ENCODE peak calls at places on chromosomes 5 and 9, in five cellular contexts. R is HepG2, Q is K562, J is A549, D is GM12878. S is an unnamed sample.

GRCh38 chr5:138470322-138471285 is 5.3 kb downstream of the EGR1 start:
- DNase-seq in R (no peak), Q (no peak), J (no peak), D (no peak), S (no peak)

GRCh38 chr5:139951296-139951924 is 91.7 kb downstream of the NRG2 start:
- DNase-seq in R (no peak), Q (no peak), J (no peak), D (no peak), S (no peak)

GRCh38 chr5:6362846-6363245 is 15.5 kb downstream of the MED10 start:
- DNase-seq in R (no peak), Q (no peak), J (no peak), D (no peak), S (no peak)

GRCh38 chr5:78243639-78244038 is 50.9 kb downstream of the AP3B1 start:
- DNase-seq in R (no peak), Q (no peak), J (no peak), D (no peak), S (no peak)

GRCh38 chr9:128644452-128644851 is 12.2 kb downstream of the DYNC2I2 start:
- DNase-seq in R (no peak), Q (no peak), J (no peak), D (no peak), S (no peak)

GRCh38 chr5:153147891-153148623 is 342.4 kb upstream of the GRIA1 start:
- DNase-seq in R (peak), Q (peak), J (peak), D (no peak), S (peak)

GRCh38 chr5:55969956-55970355 is 24.8 kb downstream of the IL6ST start:
- DNase-seq in R (no peak), Q (no peak), J (no peak), D (no peak), S (no peak)

GRCh38 chr9:133429641-133430161 is 7.5 kb downstream of the ADAMTS13 start:
- DNase-seq in R (peak), Q (peak), J (peak), D (no peak), S (peak)

GRCh38 chr5:73274121-73274520 is 101.1 kb downstream of the TMEM174 start:
- DNase-seq in R (no peak), Q (no peak), J (no peak), D (no peak), S (no peak)

GRCh38 chr5:116685069-116685468 is 110.4 kb upstream of the SEMA6A start:
- DNase-seq in R (no peak), Q (no peak), J (no peak), D (no peak), S (no peak)

GRCh38 chr9:38306899-38307298 is 85.6 kb upstream of the ALDH1B1 start:
- DNase-seq in R (no peak), Q (no peak), J (no peak), D (no peak), S (no peak)

GRCh38 chr5:30698217-30698616 is 495.3 kb upstream of the CDH6 start:
- DNase-seq in R (no peak), Q (no peak), J (no peak), D (no peak), S (no peak)

GRCh38 chr9:133151601-133152525 is 11.9 kb downstream of the GBGT1 start:
- DNase-seq in R (no peak), Q (no peak), J (no peak), D (no peak), S (no peak)

GRCh38 chr9:15139467-15139866 is 167.5 kb downstream of the TTC39B start:
- DNase-seq in R (no peak), Q (no peak), J (no peak), D (no peak), S (peak)

GRCh38 chr9:128162215-128163026 is 2.4 kb downstream of the BBLN start:
- DNase-seq in R (no peak), Q (no peak), J (no peak), D (no peak), S (no peak)

GRCh38 chr5:154757647-154758406 is 2.6 kb downstream of the LARP1 start:
- DNase-seq in R (no peak), Q (no peak), J (peak), D (no peak), S (no peak)

GRCh38 chr9:81716409-81716808 is 27.1 kb upstream of the TLE1 start:
- DNase-seq in R (no peak), Q (no peak), J (no peak), D (no peak), S (no peak)

GRCh38 chr9:93061791-93062299 is 3.3 kb downstream of the SUSD3 start:
- DNase-seq in R (peak), Q (peak), J (peak), D (peak), S (peak)

GRCh38 chr5:33936004-33936380 is 194 bp upstream of the RXFP3 start:
- DNase-seq in R (no peak), Q (peak), J (peak), D (no peak), S (peak)

GRCh38 chr5:5132896-5133295 is 7.2 kb upstream of the ADAMTS16 start:
- DNase-seq in R (no peak), Q (no peak), J (no peak), D (no peak), S (no peak)

GRCh38 chr9:84839538-84839937 is 170.0 kb downstream of the NTRK2 start:
- DNase-seq in R (no peak), Q (no peak), J (no peak), D (no peak), S (no peak)

GRCh38 chr5:162473051-162473714 is 405.6 kb downstream of the GABRG2 start:
- DNase-seq in R (no peak), Q (no peak), J (no peak), D (no peak), S (no peak)

GRCh38 chr5:669111-669841 is 23.9 kb downstream of the TPPP start:
- DNase-seq in R (peak), Q (peak), J (no peak), D (no peak), S (peak)

GRCh38 chr9:15889555-15889954 is 336.7 kb downstream of the CCDC171 start:
- DNase-seq in R (no peak), Q (no peak), J (no peak), D (no peak), S (no peak)

GRCh38 chr5:118987988-118988945 is at the start of gene DTWD2:
- DNase-seq in R (peak), Q (peak), J (peak), D (peak), S (peak)

GRCh38 chr5:79621056-79621455 is 8.8 kb downstream of the TENT2 start:
- DNase-seq in R (no peak), Q (no peak), J (peak), D (no peak), S (no peak)

GRCh38 chr9:107872457-107873192 is 383.1 kb upstream of the KLF4 start:
- DNase-seq in R (no peak), Q (no peak), J (no peak), D (no peak), S (peak)

GRCh38 chr9:88037285-88037845 is 63.0 kb upstream of the CDK20 start:
- DNase-seq in R (no peak), Q (no peak), J (no peak), D (no peak), S (no peak)

GRCh38 chr5:9538504-9538903 is 7.4 kb downstream of the SEMA5A start:
- DNase-seq in R (no peak), Q (no peak), J (no peak), D (no peak), S (no peak)

GRCh38 chr5:57313716-57314115 is 139.9 kb downstream of the GPBP1 start:
- DNase-seq in R (no peak), Q (no peak), J (no peak), D (no peak), S (no peak)

GRCh38 chr5:16894236-16895057 is 41.6 kb downstream of the MYO10 start:
- DNase-seq in R (peak), Q (peak), J (peak), D (no peak), S (peak)

GRCh38 chr9:83932001-83932400 is 10.8 kb upstream of the KIF27 start:
- DNase-seq in R (no peak), Q (no peak), J (no peak), D (no peak), S (no peak)

GRCh38 chr9:9912459-9912858 is 700.3 kb downstream of the PTPRD start:
- DNase-seq in R (no peak), Q (no peak), J (no peak), D (no peak), S (peak)

GRCh38 chr9:96253059-96253696 is 48.8 kb downstream of the HSD17B3 start:
- DNase-seq in R (no peak), Q (peak), J (no peak), D (peak), S (peak)

GRCh38 chr9:29393064-29393463 is 1819.8 kb upstream of the C9orf72 start:
- DNase-seq in R (no peak), Q (no peak), J (no peak), D (no peak), S (no peak)

GRCh38 chr5:103465891-103466290 is 96.7 kb downstream of the NUDT12 start:
- DNase-seq in R (no peak), Q (no peak), J (no peak), D (no peak), S (no peak)

GRCh38 chr5:103467831-103468230 is 94.8 kb downstream of the NUDT12 start:
- DNase-seq in R (no peak), Q (no peak), J (no peak), D (no peak), S (no peak)

GRCh38 chr5:103461223-103461622 is 101.4 kb downstream of the NUDT12 start:
- DNase-seq in R (no peak), Q (no peak), J (no peak), D (no peak), S (no peak)

GRCh38 chr5:103466494-103466893 is 96.1 kb downstream of the NUDT12 start:
- DNase-seq in R (no peak), Q (no peak), J (peak), D (no peak), S (no peak)

DNA sequence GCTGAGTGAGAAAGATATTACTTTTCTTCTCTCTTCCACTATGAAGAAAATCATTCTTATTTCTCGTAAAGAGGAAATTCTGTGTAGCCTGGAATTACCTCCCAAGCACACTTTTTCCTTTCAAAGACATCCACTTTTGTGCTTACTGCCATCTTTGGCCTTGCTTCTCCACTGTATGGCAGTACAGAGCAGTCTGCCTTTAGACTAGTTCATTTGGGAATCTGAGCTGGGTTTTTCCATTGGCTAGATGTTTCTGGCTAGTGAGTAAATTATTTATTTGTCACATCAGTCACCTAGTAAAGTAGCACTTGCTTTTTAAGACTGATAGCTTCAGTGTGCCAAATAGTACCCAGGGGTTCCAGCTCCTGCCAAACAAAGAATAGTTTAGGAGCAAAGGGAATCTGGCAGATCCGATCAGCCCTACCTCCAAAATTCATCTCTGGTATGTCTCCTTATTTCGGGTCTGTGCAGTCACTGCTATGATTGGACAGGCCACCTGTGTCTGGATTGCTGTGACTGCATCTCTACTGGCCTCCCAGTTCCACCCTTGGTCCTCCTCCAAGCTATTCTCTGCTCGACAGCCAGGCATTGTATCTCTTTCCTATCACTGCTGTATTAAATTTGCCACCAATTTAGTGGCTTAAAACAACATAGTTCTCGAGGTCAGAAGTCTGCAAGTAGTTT is 97.6 kb downstream of the NUDT12 start:
- DNase-seq in R (no peak), Q (no peak), J (no peak), D (no peak), S (peak)
- TF ChIP-seq JUNB in R (no peak), Q (no peak), J (no peak), D (no peak), S (no peak)

GRCh38 chr9:136326061-136326776 is 1.1 kb upstream of the GPSM1 start:
- DNase-seq in R (no peak), Q (no peak), J (no peak), D (no peak), S (peak)

GRCh38 chr9:136326777-136327312 is 494 bp upstream of the GPSM1 start:
- DNase-seq in R (no peak), Q (no peak), J (no peak), D (no peak), S (no peak)

GRCh38 chr9:136328622-136329041 is 1.3 kb downstream of the GPSM1 start:
- DNase-seq in R (no peak), Q (no peak), J (no peak), D (no peak), S (peak)

GRCh38 chr9:136328011-136328621 is 777 bp downstream of the GPSM1 start:
- DNase-seq in R (no peak), Q (no peak), J (no peak), D (no peak), S (no peak)

GRCh38 chr9:136327313-136327971 is at the start of gene GPSM1:
- DNase-seq in R (no peak), Q (peak), J (no peak), D (no peak), S (peak)
- TF ChIP-seq JUNB in R (no peak), Q (no peak), J (no peak), D (no peak), S (no peak)

DNA sequence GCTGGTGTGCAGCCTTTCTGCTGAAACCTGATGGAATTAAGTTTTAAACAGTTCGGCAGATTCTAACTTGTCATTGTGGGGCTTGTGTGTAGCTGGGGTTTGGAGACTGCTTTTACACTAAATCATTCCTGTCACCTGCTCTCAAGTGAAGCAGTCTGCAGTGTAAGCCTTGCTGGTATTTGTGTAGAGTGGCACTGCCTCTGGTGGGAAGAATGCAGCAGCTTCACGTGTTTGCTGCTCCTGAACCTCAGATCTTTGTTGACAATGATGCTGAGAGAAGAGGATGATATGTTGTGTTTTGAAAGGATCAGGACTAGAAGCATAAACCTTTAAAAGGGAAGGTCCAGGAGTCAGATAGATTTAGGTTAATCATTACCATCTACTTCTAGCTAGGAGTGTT is 88.1 kb downstream of the KDM4C start:
- DNase-seq in R (peak), Q (no peak), J (peak), D (no peak), S (peak)
- TF ChIP-seq JUNB in R (no peak), Q (no peak), J (no peak), D (no peak), S (no peak)

GRCh38 chr5:115459844-115460243 is 84.7 kb downstream of the FEM1C start:
- DNase-seq in R (no peak), Q (no peak), J (no peak), D (no peak), S (no peak)
- TF ChIP-seq JUNB in R (no peak), Q (no peak), J (no peak), D (no peak), S (no peak)

DNA sequence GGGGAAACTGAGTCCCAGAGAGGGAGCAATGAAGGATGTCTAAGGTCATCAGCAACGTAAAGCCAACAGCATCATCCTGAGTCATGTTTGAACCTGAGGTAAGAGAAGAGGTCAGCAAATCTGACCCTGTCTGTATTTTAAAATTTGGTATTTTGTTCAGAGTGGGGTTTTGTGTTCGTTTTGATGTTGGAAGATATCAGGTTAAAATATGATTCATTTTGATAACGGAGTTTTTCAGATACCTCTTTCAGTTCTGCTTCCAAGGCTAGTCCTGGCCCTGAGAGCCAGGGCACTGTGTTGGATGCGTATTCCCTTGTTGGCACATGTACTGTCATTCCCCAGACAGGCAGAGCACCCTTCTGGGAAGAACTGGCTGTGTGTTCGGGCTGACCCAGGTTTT is 291.0 kb downstream of the NSG2 start:
- DNase-seq in R (no peak), Q (no peak), J (no peak), D (no peak), S (no peak)
- TF ChIP-seq JUNB in R (no peak), Q (no peak), J (no peak), D (peak), S (no peak)

GRCh38 chr5:106386287-106386686 is 1284.5 kb downstream of the EFNA5 start:
- DNase-seq in R (no peak), Q (no peak), J (no peak), D (no peak), S (no peak)

GRCh38 chr5:106374956-106375355 is 1295.8 kb downstream of the EFNA5 start:
- DNase-seq in R (no peak), Q (no peak), J (no peak), D (no peak), S (no peak)

GRCh38 chr5:106376522-106376921 is 1294.2 kb downstream of the EFNA5 start:
- DNase-seq in R (no peak), Q (no peak), J (no peak), D (no peak), S (no peak)

GRCh38 chr5:106380736-106381135 is 1290.0 kb downstream of the EFNA5 start:
- DNase-seq in R (no peak), Q (no peak), J (no peak), D (no peak), S (no peak)
- TF ChIP-seq JUNB in R (no peak), Q (no peak), J (no peak), D (no peak), S (no peak)

GRCh38 chr9:112042769-112043168 is 132.3 kb downstream of the SUSD1 start:
- DNase-seq in R (no peak), Q (no peak), J (no peak), D (no peak), S (no peak)

GRCh38 chr9:112046181-112046580 is 128.9 kb downstream of the SUSD1 start:
- DNase-seq in R (no peak), Q (no peak), J (peak), D (no peak), S (no peak)

GRCh38 chr9:112043423-112043822 is 131.7 kb downstream of the SUSD1 start:
- DNase-seq in R (no peak), Q (no peak), J (no peak), D (no peak), S (no peak)

GRCh38 chr9:112042244-112042638 is 132.9 kb downstream of the SUSD1 start:
- DNase-seq in R (no peak), Q (no peak), J (no peak), D (no peak), S (no peak)

GRCh38 chr9:112044183-112044582 is 130.9 kb downstream of the SUSD1 start:
- DNase-seq in R (no peak), Q (no peak), J (no peak), D (no peak), S (no peak)
- TF ChIP-seq JUNB in R (no peak), Q (no peak), J (no peak), D (no peak), S (no peak)

GRCh38 chr9:3948826-3949578 is 350.9 kb downstream of the GLIS3 start:
- DNase-seq in R (no peak), Q (no peak), J (no peak), D (no peak), S (no peak)
- TF ChIP-seq JUNB in R (no peak), Q (no peak), J (no peak), D (no peak), S (no peak)

GRCh38 chr9:129720181-129720864 is 32.5 kb downstream of the PTGES start:
- DNase-seq in R (peak), Q (peak), J (peak), D (no peak), S (peak)
- TF ChIP-seq JUNB in R (no peak), Q (no peak), J (no peak), D (no peak), S (no peak)

DNA sequence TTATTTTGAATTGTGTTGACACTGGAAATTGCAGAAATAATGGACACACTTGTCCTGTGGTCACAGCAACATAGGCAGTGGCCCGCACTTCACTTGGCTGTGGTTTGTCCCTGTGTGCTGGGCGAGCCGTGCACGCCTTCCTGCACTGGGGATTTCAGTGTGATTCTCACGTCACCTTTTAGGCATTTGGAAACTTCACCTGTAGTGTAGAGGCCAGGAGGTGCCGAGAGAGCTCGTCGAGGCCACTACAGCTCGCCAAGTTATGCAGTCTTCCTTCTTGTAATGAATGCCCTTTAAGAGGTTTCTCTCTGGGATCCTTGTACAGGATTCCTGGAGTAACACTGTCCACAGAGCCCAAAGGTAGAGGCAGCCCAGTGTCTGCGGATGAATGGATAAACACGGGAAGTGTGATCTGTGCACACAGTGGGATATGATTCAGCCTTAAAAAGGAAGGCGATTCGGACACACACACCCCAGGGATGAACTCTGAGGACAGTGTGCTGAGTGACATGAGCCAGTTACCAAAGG is 14.7 kb downstream of the TRAF2 start:
- DNase-seq in R (no peak), Q (no peak), J (peak), D (no peak), S (no peak)
- TF ChIP-seq JUNB in R (no peak), Q (no peak), J (no peak), D (no peak), S (no peak)

S was measured in GM23338.